ENCODE peak calls at places on chromosomes 5 and 9, in four cellular contexts. One of them, this sample, is unnamed. For H3K4me1 and H3K9me3, the result is how much of the 10 kb centered on the place peaks cover.

GRCh38 chr5:100186181-100186580 is 349.0 kb upstream of the FAM174A start:
- DNase-seq in SK-N-SH: no peak
- DNase-seq in body of pancreas: no peak
- DNase-seq in fibroblast of lung: no peak
- DNase-seq in this sample: no peak

GRCh38 chr5:125481506-125482455 is 735.3 kb upstream of the ZNF608 start:
- DNase-seq in SK-N-SH: peak
- DNase-seq in body of pancreas: no peak
- DNase-seq in fibroblast of lung: no peak
- DNase-seq in this sample: no peak

GRCh38 chr5:175831507-175831906 is 39.9 kb upstream of the CPLX2 start:
- DNase-seq in SK-N-SH: no peak
- DNase-seq in body of pancreas: no peak
- DNase-seq in fibroblast of lung: no peak
- DNase-seq in this sample: no peak

GRCh38 chr9:103992938-103993595 is 101.0 kb upstream of the SMC2 start:
- DNase-seq in SK-N-SH: no peak
- DNase-seq in body of pancreas: no peak
- DNase-seq in fibroblast of lung: no peak
- DNase-seq in this sample: no peak

GRCh38 chr5:131114754-131115153 is 50.3 kb downstream of the HINT1 start:
- DNase-seq in SK-N-SH: no peak
- DNase-seq in body of pancreas: no peak
- DNase-seq in fibroblast of lung: no peak
- DNase-seq in this sample: no peak

GRCh38 chr9:15642369-15642962 is 89.6 kb downstream of the CCDC171 start:
- DNase-seq in SK-N-SH: peak
- DNase-seq in body of pancreas: no peak
- DNase-seq in fibroblast of lung: peak
- DNase-seq in this sample: peak

GRCh38 chr5:102946414-102946813 is 173.5 kb downstream of the GIN1 start:
- DNase-seq in SK-N-SH: no peak
- DNase-seq in body of pancreas: no peak
- DNase-seq in fibroblast of lung: no peak
- DNase-seq in this sample: no peak

GRCh38 chr5:155147222-155147621 is 133.7 kb downstream of the KIF4B start:
- DNase-seq in SK-N-SH: peak
- DNase-seq in body of pancreas: no peak
- DNase-seq in fibroblast of lung: no peak
- DNase-seq in this sample: peak

GRCh38 chr5:42491699-42492098 is 68.5 kb downstream of the GHR start:
- DNase-seq in SK-N-SH: no peak
- DNase-seq in body of pancreas: no peak
- DNase-seq in fibroblast of lung: peak
- DNase-seq in this sample: no peak
- H3K4me1 ChIP-seq in SK-N-SH: under half
- H3K4me1 ChIP-seq in body of pancreas: under half
- H3K4me1 ChIP-seq in fibroblast of lung: under half
- H3K4me1 ChIP-seq in this sample: under half

GRCh38 chr5:32506251-32506661 is 61.7 kb upstream of the ZFR start:
- DNase-seq in SK-N-SH: no peak
- DNase-seq in body of pancreas: no peak
- DNase-seq in fibroblast of lung: no peak
- DNase-seq in this sample: no peak

GRCh38 chr5:32506809-32507208 is 62.3 kb upstream of the ZFR start:
- DNase-seq in SK-N-SH: no peak
- DNase-seq in body of pancreas: no peak
- DNase-seq in fibroblast of lung: peak
- DNase-seq in this sample: no peak

GRCh38 chr5:32505718-32506117 is 61.2 kb upstream of the ZFR start:
- DNase-seq in SK-N-SH: no peak
- DNase-seq in body of pancreas: no peak
- DNase-seq in fibroblast of lung: peak
- DNase-seq in this sample: no peak

GRCh38 chr5:32503261-32503660 is 58.7 kb upstream of the ZFR start:
- DNase-seq in SK-N-SH: no peak
- DNase-seq in body of pancreas: no peak
- DNase-seq in fibroblast of lung: no peak
- DNase-seq in this sample: no peak

GRCh38 chr5:32504923-32505596 is 60.5 kb upstream of the ZFR start:
- DNase-seq in SK-N-SH: peak
- DNase-seq in body of pancreas: no peak
- DNase-seq in fibroblast of lung: peak
- DNase-seq in this sample: no peak
- H3K4me3 ChIP-seq in SK-N-SH: peak
- H3K4me3 ChIP-seq in body of pancreas: no peak
- H3K4me3 ChIP-seq in fibroblast of lung: no peak
- H3K4me3 ChIP-seq in this sample: no peak

DNA sequence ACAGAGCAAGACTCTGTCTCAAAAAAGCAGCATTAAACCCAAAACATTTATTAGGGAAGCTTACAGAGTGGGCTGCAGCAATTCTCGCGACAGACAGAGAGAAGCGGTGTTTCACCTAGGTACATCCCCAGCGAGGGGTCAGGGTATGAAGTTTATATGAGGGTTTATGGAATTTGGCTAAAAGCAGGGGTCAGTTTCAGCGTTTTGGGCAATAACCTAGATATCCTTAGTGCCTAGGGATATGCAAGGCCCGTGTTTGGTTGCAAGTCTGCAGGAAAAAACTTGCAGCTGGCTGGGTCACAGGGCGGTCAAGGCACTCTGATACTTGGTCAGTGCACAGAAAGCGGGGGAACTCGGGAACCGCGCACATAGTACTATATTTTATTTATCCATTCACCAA is 649 bp upstream of the GLE1 start:
- DNase-seq in SK-N-SH: peak
- DNase-seq in body of pancreas: peak
- DNase-seq in fibroblast of lung: peak
- DNase-seq in this sample: no peak
- H3K9me3 ChIP-seq in SK-N-SH: under half
- H3K9me3 ChIP-seq in body of pancreas: under half
- H3K9me3 ChIP-seq in fibroblast of lung: under half
- H3K9me3 ChIP-seq in this sample: under half

DNA sequence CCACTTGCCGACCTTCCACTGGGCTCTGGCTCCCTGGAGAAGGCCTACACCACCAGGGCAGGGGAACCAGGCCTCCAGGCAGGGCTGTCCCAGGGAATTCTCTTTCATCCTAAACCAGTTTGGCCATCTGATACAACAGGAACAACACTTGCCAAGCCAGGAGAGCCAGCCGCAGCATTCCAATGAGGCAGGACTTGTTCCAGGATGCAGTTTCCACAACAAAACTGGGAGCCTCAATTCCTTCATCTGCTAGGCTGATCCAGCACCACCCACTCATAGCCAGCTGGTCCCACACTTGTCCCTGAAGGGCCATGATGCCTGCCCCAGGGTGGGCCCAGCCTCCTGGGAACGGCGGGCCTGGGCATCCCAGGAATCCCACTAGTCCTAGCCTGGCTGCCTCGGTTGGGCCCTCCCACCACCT is 26.0 kb downstream of the BICD2 start:
- DNase-seq in SK-N-SH: no peak
- DNase-seq in body of pancreas: no peak
- DNase-seq in fibroblast of lung: peak
- DNase-seq in this sample: no peak
- H3K4me1 ChIP-seq in SK-N-SH: under half
- H3K4me1 ChIP-seq in body of pancreas: under half
- H3K4me1 ChIP-seq in fibroblast of lung: under half
- H3K4me1 ChIP-seq in this sample: under half

GRCh38 chr5:14034991-14035390 is 90.5 kb upstream of the DNAH5 start:
- DNase-seq in SK-N-SH: no peak
- DNase-seq in body of pancreas: no peak
- DNase-seq in fibroblast of lung: peak
- DNase-seq in this sample: no peak

GRCh38 chr5:14038341-14038959 is 94.0 kb upstream of the DNAH5 start:
- DNase-seq in SK-N-SH: no peak
- DNase-seq in body of pancreas: no peak
- DNase-seq in fibroblast of lung: peak
- DNase-seq in this sample: no peak

GRCh38 chr5:14036947-14037346 is 92.5 kb upstream of the DNAH5 start:
- DNase-seq in SK-N-SH: no peak
- DNase-seq in body of pancreas: no peak
- DNase-seq in fibroblast of lung: peak
- DNase-seq in this sample: no peak

GRCh38 chr5:14036514-14036913 is 92.0 kb upstream of the DNAH5 start:
- DNase-seq in SK-N-SH: no peak
- DNase-seq in body of pancreas: no peak
- DNase-seq in fibroblast of lung: peak
- DNase-seq in this sample: no peak

GRCh38 chr5:14035859-14036440 is 91.5 kb upstream of the DNAH5 start:
- DNase-seq in SK-N-SH: no peak
- DNase-seq in body of pancreas: peak
- DNase-seq in fibroblast of lung: peak
- DNase-seq in this sample: no peak
- H3K4me3 ChIP-seq in SK-N-SH: peak
- H3K4me3 ChIP-seq in body of pancreas: no peak
- H3K4me3 ChIP-seq in fibroblast of lung: no peak
- H3K4me3 ChIP-seq in this sample: no peak